ENCODE peak calls at places on chromosomes 1 and 21, in ten cellular contexts. O is GM20000; A is omental fat pad; D is endothelial cell; V is NCI-H1105 treated with DMSO at 0.1 percent for 48 hours; Y is activated T-helper 2 cell treated with anti-CD3 and anti-CD28 coated beads, Interferon-gamma antibody, Interleukin-2, Interleukin-4, amounts not matched to agents 10 μg/mL and 5 μg/mL and 100 μg/mL, durations not matched to agents 14 hours and 24 hours and 36 hours; W is endodermal cell; U is NCI-H1417; M is WTC11; Z is HFFc6. Q is an unnamed sample.
A peak's percentile ranks its signal among the peaks of the same experiment; 100 is the strongest.

GRCh38 chr21:25809013-25809412 is 74.2 kb downstream of the GABPA start:
- DNase-seq in O (no peak), A (no peak), D (no peak), V (no peak), Y (no peak), W (no peak), U (no peak), M (no peak), Z (peak; percentile 31), Q (no peak)

GRCh38 chr1:172941456-172941855 is 109.3 kb downstream of the TNFSF18 start:
- DNase-seq in O (no peak), A (no peak), D (no peak), V (no peak), Y (no peak), W (no peak), U (no peak), M (no peak), Z (no peak), Q (no peak)

GRCh38 chr1:56566994-56567393 is 12.4 kb downstream of the PLPP3 start:
- DNase-seq in O (no peak), A (no peak), D (no peak), V (no peak), Y (no peak), W (peak; percentile 59), U (no peak), M (no peak), Z (no peak), Q (no peak)

GRCh38 chr1:160078392-160079195 is 2.7 kb upstream of the KCNJ9 start:
- DNase-seq in O (peak; percentile 82), A (no peak), D (peak; percentile 61), V (peak; percentile 17), Y (peak; percentile 60), W (peak; percentile 90), U (no peak), M (peak; percentile 78), Z (peak; percentile 10), Q (peak; percentile 16)

GRCh38 chr1:194289569-194290266 is 1103.3 kb upstream of the B3GALT2 start:
- DNase-seq in O (peak; percentile 11), A (no peak), D (no peak), V (no peak), Y (peak; percentile 9), W (no peak), U (no peak), M (no peak), Z (no peak), Q (peak; percentile 49)

GRCh38 chr1:225695578-225696332 is 42.8 kb upstream of the ENAH start:
- DNase-seq in O (no peak), A (no peak), D (no peak), V (no peak), Y (no peak), W (no peak), U (no peak), M (no peak), Z (no peak), Q (no peak)

GRCh38 chr1:150008699-150009098 is 1.8 kb downstream of the OTUD7B start:
- DNase-seq in O (no peak), A (no peak), D (no peak), V (peak; percentile 81), Y (no peak), W (no peak), U (peak; percentile 84), M (no peak), Z (no peak), Q (peak; percentile 59)

GRCh38 chr1:230750576-230750975 is 3.4 kb downstream of the CAPN9 start:
- DNase-seq in O (no peak), A (no peak), D (no peak), V (no peak), Y (no peak), W (no peak), U (peak; percentile 37), M (no peak), Z (no peak), Q (no peak)

GRCh38 chr1:72284398-72285073 is 2.2 kb upstream of the NEGR1 start:
- DNase-seq in O (peak; percentile 16), A (no peak), D (peak; percentile 57), V (peak; percentile 82), Y (peak; percentile 12), W (peak; percentile 83), U (peak; percentile 78), M (peak; percentile 54), Z (peak; percentile 99), Q (peak; percentile 51)

GRCh38 chr1:40851643-40852042 is 10.5 kb downstream of the CITED4 start:
- DNase-seq in O (no peak), A (no peak), D (no peak), V (no peak), Y (no peak), W (no peak), U (no peak), M (no peak), Z (no peak), Q (no peak)